ENCODE peak calls at places on chromosomes 1 and 21, in five cellular contexts. G, V, C, Y and M are unnamed samples.

GRCh38 chr21:45893166-45894106 is 88.1 kb upstream of the COL6A1 start:
- DNase-seq in G (peak), V (no peak), C (peak), Y (no peak), M (no peak)

GRCh38 chr1:92211166-92211565 is 6.5 kb upstream of the C1orf146 start:
- DNase-seq in G (no peak), V (peak), C (no peak), Y (peak), M (peak)

GRCh38 chr1:222521299-222522104 is 26.4 kb downstream of the HHIPL2 start:
- DNase-seq in G (no peak), V (no peak), C (no peak), Y (no peak), M (peak)

GRCh38 chr21:36065497-36066036 is 4.3 kb upstream of the CBR1 start:
- DNase-seq in G (no peak), V (no peak), C (no peak), Y (no peak), M (peak)

GRCh38 chr21:16046625-16047340 is 317.0 kb downstream of the USP25 start:
- DNase-seq in G (no peak), V (no peak), C (no peak), Y (peak), M (peak)

GRCh38 chr1:59596432-59596831 is 218.3 kb upstream of the HOOK1 start:
- DNase-seq in G (no peak), V (no peak), C (peak), Y (peak), M (peak)

GRCh38 chr1:223140551-223140950 is 2.5 kb downstream of the TLR5 start:
- DNase-seq in G (no peak), V (no peak), C (no peak), Y (no peak), M (peak)

GRCh38 chr1:202155478-202156021 is 4.9 kb downstream of the PTPN7 start:
- DNase-seq in G (no peak), V (no peak), C (peak), Y (no peak), M (no peak)

GRCh38 chr1:18340787-18341186 is 139.9 kb upstream of the KLHDC7A start:
- DNase-seq in G (no peak), V (no peak), C (no peak), Y (no peak), M (no peak)

GRCh38 chr1:63920154-63921117 is 146.6 kb downstream of the ROR1 start:
- DNase-seq in G (no peak), V (peak), C (no peak), Y (peak), M (peak)

GRCh38 chr1:59315529-59316433 is 18.9 kb downstream of the FGGY start:
- DNase-seq in G (no peak), V (no peak), C (no peak), Y (no peak), M (peak)

GRCh38 chr21:14773777-14774345 is 227.7 kb upstream of the SAMSN1 start:
- DNase-seq in G (no peak), V (no peak), C (peak), Y (no peak), M (no peak)

GRCh38 chr21:44365967-44366585 is 12.7 kb downstream of the TRPM2 start:
- DNase-seq in G (no peak), V (no peak), C (no peak), Y (no peak), M (no peak)

GRCh38 chr1:220726634-220727033 is 21.5 kb upstream of the MTARC2 start:
- DNase-seq in G (no peak), V (no peak), C (no peak), Y (no peak), M (no peak)
- TF ChIP-seq CTCF in G (no peak), V (no peak), C (no peak), Y (peak), M (peak)

GRCh38 chr1:85202864-85203255 is 2.0 kb upstream of the SYDE2 start:
- DNase-seq in G (no peak), V (no peak), C (no peak), Y (no peak), M (no peak)
- H3K4me3 ChIP-seq in G (no peak), V (no peak), C (no peak), Y (no peak), M (no peak)

DNA sequence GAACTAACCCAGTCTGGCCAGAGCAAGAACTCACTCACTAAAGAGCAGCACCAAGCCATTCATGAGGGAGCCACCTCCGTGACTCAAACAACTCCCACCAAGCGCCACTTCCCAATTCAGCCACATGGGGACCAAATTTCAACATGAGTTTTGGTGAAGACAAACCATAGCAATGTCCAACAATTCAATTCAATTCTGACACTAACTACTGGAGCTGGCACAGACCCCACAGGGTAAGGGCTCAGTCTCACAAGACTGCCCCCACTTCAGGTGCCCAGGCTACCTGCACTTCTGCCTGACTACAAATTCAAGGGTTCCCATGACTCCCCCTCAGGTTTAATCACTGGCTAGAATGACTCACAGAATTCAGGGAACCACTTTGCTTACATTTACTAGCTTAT is 48.8 kb upstream of the RAP1A start:
- DNase-seq in G (no peak), V (no peak), C (no peak), Y (no peak), M (no peak)
- TF ChIP-seq CTCF in G (no peak), V (no peak), C (peak), Y (peak), M (peak)

GRCh38 chr1:2050793-2051682 is 827 bp downstream of the PRKCZ start:
- DNase-seq in G (no peak), V (no peak), C (no peak), Y (no peak), M (no peak)

GRCh38 chr1:2052096-2052569 is 1.9 kb downstream of the PRKCZ start:
- DNase-seq in G (no peak), V (no peak), C (no peak), Y (no peak), M (no peak)

GRCh38 chr1:2049225-2049516 is 1.0 kb upstream of the PRKCZ start:
- DNase-seq in G (no peak), V (no peak), C (no peak), Y (no peak), M (no peak)

GRCh38 chr1:2049517-2050481 is at the start of gene PRKCZ:
- DNase-seq in G (peak), V (no peak), C (peak), Y (no peak), M (no peak)

GRCh38 chr1:2050482-2050792 is 226 bp downstream of the PRKCZ start:
- DNase-seq in G (no peak), V (no peak), C (no peak), Y (no peak), M (no peak)
- H3K4me3 ChIP-seq in G (peak), V (no peak), C (peak), Y (no peak), M (no peak)

DNA sequence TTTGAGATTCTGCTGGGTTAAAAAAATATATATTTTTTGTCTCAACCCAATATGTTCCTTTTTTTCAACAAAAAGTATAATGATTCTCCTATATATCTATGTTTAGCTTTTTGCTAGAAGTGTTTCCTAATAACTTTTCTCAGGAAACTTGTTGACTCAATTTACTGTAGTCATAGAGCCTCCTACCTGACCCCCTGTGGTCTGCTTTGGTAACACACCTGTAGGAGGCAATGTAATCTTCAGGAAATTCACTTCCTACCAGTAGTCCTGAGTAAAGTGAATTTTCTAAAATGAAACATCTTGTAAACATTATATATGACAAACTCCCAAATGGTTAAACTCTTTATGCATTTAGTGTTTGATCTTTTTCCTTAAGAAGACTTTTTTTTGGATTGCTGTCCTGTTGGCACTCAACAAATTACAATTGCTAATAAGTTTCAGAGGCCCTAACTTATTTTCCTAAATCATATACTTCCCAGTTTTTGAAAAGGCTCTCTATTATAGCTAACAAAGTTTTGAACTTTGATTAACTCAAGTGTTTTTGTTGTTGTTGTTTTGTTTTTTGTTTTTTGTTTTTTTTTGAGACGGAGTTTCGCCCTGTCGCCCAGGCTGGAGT is 118.3 kb downstream of the OLFML2B start:
- DNase-seq in G (no peak), V (no peak), C (no peak), Y (no peak), M (peak)
- TF ChIP-seq CTCF in G (no peak), V (peak), C (peak), Y (peak), M (peak)

DNA sequence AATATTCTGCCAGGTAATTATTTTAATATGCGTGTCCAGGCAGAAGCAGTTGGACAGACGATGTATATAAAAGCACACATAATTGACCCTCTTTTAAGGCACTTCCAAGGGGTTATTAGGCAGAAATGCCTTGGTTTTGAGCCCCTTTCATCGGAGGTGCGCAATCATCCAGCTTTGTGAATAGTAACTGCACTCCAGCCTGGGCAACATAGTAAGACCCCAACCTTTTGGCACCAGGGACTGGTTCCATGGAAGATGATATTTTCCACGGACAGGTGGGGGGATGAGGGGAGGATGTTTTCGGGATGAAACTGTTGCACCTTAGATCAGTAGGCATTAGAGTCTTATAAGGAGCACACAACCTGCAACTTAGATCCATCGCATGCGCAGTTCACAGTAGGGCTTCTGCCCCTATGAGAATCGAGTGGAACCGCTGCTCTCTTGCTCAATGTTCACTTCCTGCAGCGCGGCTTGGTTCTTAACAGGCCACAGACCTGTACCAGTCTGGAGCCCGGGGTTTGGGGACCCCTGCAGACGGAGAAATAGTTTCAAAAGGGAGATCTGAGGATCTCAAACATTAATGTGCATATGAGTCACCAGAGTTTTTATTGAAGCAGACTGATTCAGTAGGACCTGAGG is 1.8 kb upstream of the MCOLN2 start:
- DNase-seq in G (no peak), V (no peak), C (no peak), Y (peak), M (no peak)
- H3K4me3 ChIP-seq in G (no peak), V (no peak), C (peak), Y (no peak), M (no peak)

DNA sequence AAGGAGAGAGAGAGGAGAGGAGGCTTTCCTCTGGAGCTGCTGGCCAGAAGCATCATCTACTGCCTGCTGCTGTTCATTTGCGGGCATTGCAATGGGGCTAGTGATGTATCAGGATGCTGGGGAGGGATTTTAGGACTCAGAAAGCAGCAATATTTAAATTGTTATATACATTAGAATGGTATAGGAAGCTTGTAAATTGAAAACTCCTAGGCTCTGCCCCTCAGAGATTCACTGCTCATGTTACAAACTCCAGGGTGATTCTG is 141.9 kb downstream of the ZNF648 start:
- DNase-seq in G (no peak), V (no peak), C (no peak), Y (no peak), M (no peak)
- TF ChIP-seq CTCF in G (no peak), V (no peak), C (no peak), Y (no peak), M (no peak)

DNA sequence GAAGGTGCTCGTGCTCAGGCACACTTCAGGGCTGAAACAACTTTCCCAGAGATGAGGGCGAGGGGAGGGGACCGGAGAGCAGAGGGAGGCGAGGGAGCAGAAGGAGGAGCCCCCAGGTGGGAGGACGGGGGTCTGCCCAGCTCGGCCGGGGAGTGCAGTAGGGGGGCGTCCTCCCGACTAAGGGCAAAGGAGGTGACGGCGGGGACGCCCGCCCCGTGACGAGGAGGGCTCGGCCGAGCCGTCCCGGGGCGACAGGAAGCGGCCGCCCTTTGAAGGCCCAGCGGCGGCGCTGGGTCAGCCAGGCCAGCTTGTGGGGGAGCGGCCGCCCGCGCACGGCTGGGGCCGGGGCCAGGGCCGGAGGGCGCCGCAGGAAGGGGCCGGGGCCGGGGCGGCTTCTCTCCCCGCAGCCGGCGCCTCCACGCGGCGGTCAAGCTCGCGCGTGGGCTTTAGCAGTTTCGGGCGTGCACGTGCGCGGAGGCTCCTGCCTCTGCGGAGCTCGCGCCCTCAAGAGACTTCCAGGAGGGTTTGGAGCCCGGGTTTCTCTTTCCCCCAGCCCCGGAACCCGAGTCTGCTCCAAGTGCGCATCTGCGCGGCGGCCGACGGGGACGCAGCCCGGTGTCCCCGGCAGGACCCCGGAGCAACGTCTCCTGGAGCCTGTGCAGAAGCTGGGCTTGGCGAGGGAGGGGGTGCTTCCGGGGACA is 100.8 kb upstream of the SLC45A1 start:
- DNase-seq in G (peak), V (no peak), C (peak), Y (no peak), M (no peak)
- H3K4me3 ChIP-seq in G (peak), V (peak), C (peak), Y (peak), M (peak)